ENCODE peak calls at places on chromosomes 4 and X, in seven cellular contexts. V, P, R, G, L, O and Z are unnamed samples.

GRCh38 chr4:2125023-2125422 is 65.9 kb downstream of the NAT8L start:
- DNase-seq in V (no peak), P (no peak), R (no peak), G (no peak), L (no peak), O (no peak), Z (no peak)

GRCh38 chr4:151415978-151416377 is 7.0 kb downstream of the FHIP1A start:
- DNase-seq in V (no peak), P (no peak), R (no peak), G (no peak), L (peak), O (no peak), Z (no peak)

GRCh38 chr4:31674313-31674947 is 954.3 kb downstream of the PCDH7 start:
- DNase-seq in V (peak), P (peak), R (no peak), G (no peak), L (peak), O (no peak), Z (no peak)

GRCh38 chr4:179124419-179124818 is 1682.2 kb upstream of the AGA start:
- DNase-seq in V (no peak), P (no peak), R (no peak), G (no peak), L (no peak), O (no peak), Z (no peak)

GRCh38 chrX:153392642-153393321 is 8.4 kb downstream of the PNMA6E start:
- DNase-seq in V (no peak), P (no peak), R (peak), G (no peak), L (no peak), O (no peak), Z (no peak)

GRCh38 chrX:153966841-153967535 is 4.6 kb downstream of the HCFC1 start:
- DNase-seq in V (no peak), P (no peak), R (no peak), G (no peak), L (no peak), O (no peak), Z (no peak)

GRCh38 chrX:106621836-106622235 is 10.1 kb downstream of the RADX start:
- DNase-seq in V (no peak), P (no peak), R (no peak), G (no peak), L (no peak), O (no peak), Z (no peak)

GRCh38 chr4:51825341-51825740 is 17.6 kb upstream of the DCUN1D4 start:
- DNase-seq in V (no peak), P (no peak), R (no peak), G (no peak), L (no peak), O (no peak), Z (no peak)

GRCh38 chrX:36898301-36898700 is 109.9 kb upstream of the FAM47C start:
- DNase-seq in V (peak), P (peak), R (no peak), G (no peak), L (peak), O (no peak), Z (no peak)

GRCh38 chr4:1488831-1489638 is 82.8 kb upstream of the NKX1-1 start:
- DNase-seq in V (no peak), P (no peak), R (no peak), G (no peak), L (no peak), O (no peak), Z (no peak)

GRCh38 chr4:108055787-108056186 is 66.1 kb downstream of the HADH start:
- DNase-seq in V (no peak), P (no peak), R (no peak), G (no peak), L (no peak), O (no peak), Z (no peak)

GRCh38 chr4:176309772-176310171 is 10.0 kb upstream of the SPCS3 start:
- DNase-seq in V (no peak), P (no peak), R (no peak), G (no peak), L (no peak), O (no peak), Z (no peak)

GRCh38 chr4:74682567-74683359 is 111.6 kb downstream of the BTC start:
- DNase-seq in V (no peak), P (peak), R (peak), G (peak), L (peak), O (no peak), Z (no peak)

GRCh38 chr4:87949961-87950360 is 25.6 kb upstream of the SPP1 start:
- DNase-seq in V (no peak), P (no peak), R (no peak), G (no peak), L (peak), O (no peak), Z (no peak)

GRCh38 chrX:139881572-139881971 is 51.3 kb downstream of the ATP11C start:
- DNase-seq in V (no peak), P (no peak), R (no peak), G (no peak), L (peak), O (no peak), Z (no peak)

GRCh38 chr4:61201562-61202099 is 1.5 kb downstream of the ADGRL3 start:
- DNase-seq in V (peak), P (peak), R (no peak), G (no peak), L (no peak), O (no peak), Z (no peak)

GRCh38 chr4:140168474-140168873 is 14.5 kb upstream of the MAML3 start:
- DNase-seq in V (no peak), P (peak), R (no peak), G (no peak), L (no peak), O (no peak), Z (no peak)

GRCh38 chrX:119990995-119991787 is 47.6 kb upstream of the NKAP start:
- DNase-seq in V (peak), P (peak), R (no peak), G (no peak), L (no peak), O (no peak), Z (no peak)

GRCh38 chrX:22063284-22063683 is 31.2 kb downstream of the PHEX start:
- DNase-seq in V (no peak), P (no peak), R (no peak), G (no peak), L (no peak), O (peak), Z (no peak)

GRCh38 chr4:169859366-169860216 is 101.8 kb upstream of the HPF1 start:
- DNase-seq in V (no peak), P (no peak), R (no peak), G (no peak), L (no peak), O (no peak), Z (no peak)

GRCh38 chr4:26503427-26503826 is 13.1 kb upstream of the CCKAR start:
- DNase-seq in V (no peak), P (no peak), R (no peak), G (no peak), L (no peak), O (no peak), Z (no peak)

GRCh38 chr4:168879178-168879577 is 130.9 kb downstream of the CBR4 start:
- DNase-seq in V (no peak), P (no peak), R (no peak), G (no peak), L (no peak), O (no peak), Z (no peak)

GRCh38 chr4:121070274-121070673 is 2.1 kb downstream of the NDNF start:
- DNase-seq in V (no peak), P (peak), R (no peak), G (no peak), L (no peak), O (no peak), Z (no peak)

GRCh38 chrX:48813605-48814004 is 11.7 kb downstream of the HDAC6 start:
- DNase-seq in V (no peak), P (no peak), R (no peak), G (no peak), L (no peak), O (no peak), Z (no peak)

GRCh38 chr4:29278580-29278979 is 1441.6 kb upstream of the PCDH7 start:
- DNase-seq in V (no peak), P (no peak), R (no peak), G (no peak), L (peak), O (no peak), Z (no peak)

GRCh38 chrX:151370906-151371305 is 26.1 kb upstream of the VMA21 start:
- DNase-seq in V (peak), P (peak), R (no peak), G (no peak), L (no peak), O (no peak), Z (no peak)

GRCh38 chr4:84218002-84218401 is 281.1 kb downstream of the NKX6-1 start:
- DNase-seq in V (no peak), P (peak), R (no peak), G (no peak), L (no peak), O (no peak), Z (no peak)

GRCh38 chrX:109776432-109776831 is 43.4 kb upstream of the ACSL4 start:
- DNase-seq in V (no peak), P (no peak), R (no peak), G (no peak), L (no peak), O (no peak), Z (no peak)

GRCh38 chr4:109921384-109921808 is 8.7 kb downstream of the EGF start:
- DNase-seq in V (no peak), P (peak), R (no peak), G (no peak), L (no peak), O (no peak), Z (no peak)

GRCh38 chr4:98572697-98573096 is 85.7 kb downstream of the TSPAN5 start:
- DNase-seq in V (no peak), P (no peak), R (no peak), G (no peak), L (no peak), O (no peak), Z (no peak)

GRCh38 chr4:128454281-128455075 is 166.9 kb upstream of the PGRMC2 start:
- DNase-seq in V (peak), P (peak), R (peak), G (peak), L (peak), O (peak), Z (peak)

GRCh38 chr4:85707591-85707990 is 232.6 kb downstream of the ARHGAP24 start:
- DNase-seq in V (no peak), P (no peak), R (no peak), G (no peak), L (peak), O (no peak), Z (no peak)

GRCh38 chrX:49111846-49112245 is 11.7 kb downstream of the GPKOW start:
- DNase-seq in V (no peak), P (no peak), R (no peak), G (no peak), L (no peak), O (no peak), Z (no peak)

GRCh38 chr4:22385615-22386014 is 130.3 kb downstream of the ADGRA3 start:
- DNase-seq in V (no peak), P (no peak), R (no peak), G (no peak), L (peak), O (no peak), Z (no peak)

GRCh38 chr4:183348706-183349659 is 26.8 kb upstream of the CLDN24 start:
- DNase-seq in V (no peak), P (no peak), R (peak), G (no peak), L (peak), O (no peak), Z (no peak)

GRCh38 chrX:7941390-7942042 is 14.3 kb upstream of the PNPLA4 start:
- DNase-seq in V (no peak), P (peak), R (no peak), G (no peak), L (peak), O (no peak), Z (no peak)

GRCh38 chrX:68396953-68397352 is 36.3 kb downstream of the OPHN1 start:
- DNase-seq in V (peak), P (no peak), R (no peak), G (no peak), L (peak), O (no peak), Z (no peak)

DNA sequence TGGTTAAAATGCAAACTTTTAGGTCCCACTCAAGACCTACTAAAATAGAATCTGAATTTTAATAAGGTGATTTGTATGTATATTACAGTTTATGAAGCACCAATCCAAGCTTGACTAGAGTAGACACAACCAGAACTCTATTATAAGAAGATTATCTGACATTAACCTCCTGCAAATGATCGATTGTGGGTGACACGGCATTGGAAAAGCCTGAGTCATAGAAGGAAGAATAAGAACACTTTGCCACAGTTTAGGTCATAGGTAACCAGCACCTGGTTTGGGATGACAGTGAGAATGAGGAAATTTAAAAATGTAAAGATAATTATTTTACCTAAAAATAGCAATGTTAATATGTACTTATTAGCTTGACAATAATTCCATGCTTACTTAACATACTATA is 15.2 kb downstream of the PDGFC start:
- DNase-seq in V (no peak), P (no peak), R (no peak), G (no peak), L (no peak), O (no peak), Z (no peak)
- H3K27ac ChIP-seq in V (no peak), P (no peak), R (no peak), G (no peak), L (no peak), O (no peak), Z (no peak)

GRCh38 chr4:77196866-77197265 is 39.9 kb downstream of the CCNG2 start:
- DNase-seq in V (no peak), P (no peak), R (no peak), G (no peak), L (no peak), O (no peak), Z (no peak)

GRCh38 chr4:77194989-77195388 is 38.0 kb downstream of the CCNG2 start:
- DNase-seq in V (no peak), P (no peak), R (no peak), G (no peak), L (no peak), O (no peak), Z (no peak)

GRCh38 chr4:77193046-77193445 is 36.0 kb downstream of the CCNG2 start:
- DNase-seq in V (no peak), P (no peak), R (no peak), G (no peak), L (no peak), O (no peak), Z (no peak)

GRCh38 chr4:77194366-77194765 is 37.4 kb downstream of the CCNG2 start:
- DNase-seq in V (no peak), P (no peak), R (no peak), G (no peak), L (no peak), O (no peak), Z (no peak)

DNA sequence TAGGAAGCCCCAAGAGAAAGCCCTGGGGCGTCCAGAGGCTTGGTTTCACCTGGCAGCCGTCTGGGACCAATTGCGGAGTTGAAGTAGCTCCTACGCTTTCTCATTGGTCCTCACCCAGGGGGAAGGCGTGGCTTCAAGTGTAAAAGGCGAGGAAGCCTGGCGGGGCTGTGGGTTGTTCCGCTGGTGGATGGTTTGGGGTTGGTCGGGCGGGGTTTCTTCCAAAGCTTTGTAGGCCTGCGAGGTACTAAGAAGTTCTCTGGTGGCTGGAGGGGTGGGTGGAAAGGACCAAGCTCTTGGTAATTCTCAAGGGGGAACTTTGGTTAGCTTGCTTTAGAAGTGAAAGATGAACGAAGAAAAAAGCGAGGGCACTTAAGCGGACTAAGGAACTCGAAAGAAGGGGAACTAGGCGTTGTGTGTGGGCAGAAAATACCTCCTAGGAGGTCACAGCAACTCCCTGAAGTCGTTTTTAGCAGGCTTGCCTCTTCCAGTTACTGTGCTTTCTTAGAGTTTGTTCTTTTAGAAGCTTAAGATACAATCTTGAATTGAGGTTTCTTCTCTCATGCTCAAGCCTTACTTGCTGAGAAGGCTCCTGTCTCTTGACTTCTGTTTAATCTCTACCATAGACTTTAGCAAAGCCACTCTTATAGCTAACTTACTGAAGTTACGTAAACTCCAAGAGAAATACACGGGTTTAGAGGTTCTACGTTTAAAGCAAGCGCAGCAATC is 36.7 kb downstream of the CCNG2 start:
- DNase-seq in V (no peak), P (peak), R (peak), G (peak), L (no peak), O (peak), Z (no peak)
- TF ChIP-seq POLR2AphosphoS5 in V (no peak), P (no peak), R (no peak), G (no peak), L (no peak), O (peak), Z (no peak)

DNA sequence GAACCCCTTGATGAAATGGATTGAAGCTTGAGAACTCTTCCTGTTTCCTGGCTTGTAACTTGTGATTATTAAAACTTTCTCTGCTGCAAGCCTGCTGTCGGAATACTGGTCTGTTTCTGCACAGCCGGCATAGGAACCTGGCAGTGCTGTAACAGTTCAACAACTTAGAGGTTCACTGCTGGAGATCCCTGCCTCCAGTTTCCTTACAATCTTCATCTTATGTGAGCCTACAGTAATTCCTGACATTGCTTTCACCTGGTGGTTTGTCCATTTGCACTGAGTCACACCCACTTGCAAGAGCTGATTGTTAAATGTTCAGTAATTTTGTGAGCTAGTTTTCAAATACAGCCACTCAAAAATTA is 1.3 kb upstream of the SEPSECS start:
- DNase-seq in V (no peak), P (no peak), R (peak), G (no peak), L (no peak), O (no peak), Z (no peak)
- H3K27ac ChIP-seq in V (peak), P (no peak), R (peak), G (peak), L (peak), O (peak), Z (peak)

GRCh38 chr4:119684463-119684862 is 55.9 kb upstream of the PDE5A start:
- DNase-seq in V (no peak), P (no peak), R (no peak), G (no peak), L (no peak), O (no peak), Z (no peak)

GRCh38 chr4:119678761-119679160 is 50.2 kb upstream of the PDE5A start:
- DNase-seq in V (no peak), P (no peak), R (no peak), G (no peak), L (no peak), O (no peak), Z (no peak)

GRCh38 chr4:119679251-119679650 is 50.6 kb upstream of the PDE5A start:
- DNase-seq in V (no peak), P (no peak), R (no peak), G (no peak), L (no peak), O (no peak), Z (no peak)

GRCh38 chr4:119682080-119682479 is 53.5 kb upstream of the PDE5A start:
- DNase-seq in V (no peak), P (no peak), R (no peak), G (no peak), L (no peak), O (no peak), Z (no peak)

GRCh38 chr4:119683518-119683917 is 54.9 kb upstream of the PDE5A start:
- DNase-seq in V (no peak), P (no peak), R (no peak), G (no peak), L (peak), O (no peak), Z (no peak)
- TF ChIP-seq POLR2AphosphoS5 in V (no peak), P (no peak), R (no peak), G (no peak), L (no peak), O (no peak), Z (peak)

GRCh38 chr4:7326306-7326692 is 108.4 kb downstream of the PSAPL1 start:
- DNase-seq in V (no peak), P (no peak), R (no peak), G (no peak), L (no peak), O (no peak), Z (no peak)
- H3K27ac ChIP-seq in V (no peak), P (no peak), R (no peak), G (no peak), L (no peak), O (no peak), Z (no peak)